ENCODE peak calls at places on chromosomes 1 and 21, in ten cellular contexts. F is cardiac fibroblast; E is H9; V is WTC11; P is CD4-positive, alpha-beta T cell; T is GM12865; J is kidney; L is uterus; I is Calu3; Z is colonic mucosa. Y is an unnamed sample.

GRCh38 chr1:200423235-200423634 is 13.4 kb upstream of the ZNF281 start:
- DNase-seq in F (no peak), E (no peak), V (no peak), P (no peak), T (no peak), J (no peak), L (no peak), I (no peak), Z (no peak), Y (no peak)

GRCh38 chr1:183912265-183912886 is 107.5 kb downstream of the RGL1 start:
- DNase-seq in F (no peak), E (no peak), V (no peak), P (no peak), T (peak; percentile 84), J (no peak), L (no peak), I (no peak), Z (no peak), Y (no peak)

GRCh38 chr1:111585461-111586100 is 34.0 kb upstream of the RAP1A start:
- DNase-seq in F (no peak), E (no peak), V (no peak), P (no peak), T (no peak), J (no peak), L (no peak), I (no peak), Z (no peak), Y (no peak)

GRCh38 chr1:92079441-92079840 is 704 bp upstream of the BTBD8 start:
- DNase-seq in F (no peak), E (no peak), V (no peak), P (no peak), T (no peak), J (no peak), L (no peak), I (no peak), Z (no peak), Y (no peak)

GRCh38 chr21:45963225-45963555 is 18.4 kb upstream of the COL6A1 start:
- DNase-seq in F (peak; percentile 37), E (no peak), V (no peak), P (no peak), T (no peak), J (no peak), L (peak; percentile 26), I (no peak), Z (no peak), Y (no peak)

GRCh38 chr21:42646076-42646825 is 7.2 kb upstream of the PDE9A start:
- DNase-seq in F (no peak), E (no peak), V (no peak), P (no peak), T (no peak), J (peak; percentile 61), L (no peak), I (no peak), Z (no peak), Y (peak; percentile 71)

GRCh38 chr1:110477041-110477440 is 26.1 kb downstream of the PROK1 start:
- DNase-seq in F (peak; percentile 61), E (no peak), V (no peak), P (no peak), T (no peak), J (peak; percentile 22), L (no peak), I (peak; percentile 8), Z (peak; percentile 25), Y (no peak)

GRCh38 chr1:66402194-66402593 is 131.8 kb upstream of the SGIP1 start:
- DNase-seq in F (peak; percentile 85), E (no peak), V (no peak), P (no peak), T (peak; percentile 94), J (peak; percentile 90), L (peak; percentile 80), I (no peak), Z (peak; percentile 40), Y (no peak)

GRCh38 chr1:53590581-53591515 is 131.6 kb downstream of the DMRTB1 start:
- DNase-seq in F (peak; percentile 40), E (no peak), V (no peak), P (no peak), T (no peak), J (no peak), L (peak; percentile 44), I (no peak), Z (no peak), Y (peak; percentile 59)

GRCh38 chr1:76607712-76608111 is 259.6 kb upstream of the ST6GALNAC5 start:
- DNase-seq in F (no peak), E (no peak), V (no peak), P (no peak), T (no peak), J (no peak), L (no peak), I (no peak), Z (peak; percentile 79), Y (no peak)

GRCh38 chr1:184555665-184556641 is 169.1 kb downstream of the C1orf21 start:
- DNase-seq in F (no peak), E (no peak), V (no peak), P (no peak), T (no peak), J (no peak), L (no peak), I (no peak), Z (no peak), Y (no peak)

GRCh38 chr21:41016472-41016871 is 151.5 kb upstream of the BACE2 start:
- DNase-seq in F (no peak), E (no peak), V (no peak), P (no peak), T (no peak), J (no peak), L (no peak), I (no peak), Z (no peak), Y (no peak)

GRCh38 chr1:145897969-145898368 is 11.9 kb downstream of the ITGA10 start:
- DNase-seq in F (no peak), E (no peak), V (no peak), P (no peak), T (no peak), J (no peak), L (no peak), I (no peak), Z (no peak), Y (no peak)

GRCh38 chr21:38267136-38267535 is 10.3 kb downstream of the KCNJ15 start:
- DNase-seq in F (peak; percentile 59), E (no peak), V (no peak), P (no peak), T (no peak), J (no peak), L (no peak), I (no peak), Z (no peak), Y (no peak)

GRCh38 chr1:145785481-145785880 is 38.4 kb downstream of the RNF115 start:
- DNase-seq in F (peak; percentile 15), E (no peak), V (no peak), P (no peak), T (peak; percentile 37), J (no peak), L (no peak), I (no peak), Z (no peak), Y (no peak)

GRCh38 chr1:33150522-33150921 is 31.3 kb downstream of the TRIM62 start:
- DNase-seq in F (no peak), E (no peak), V (no peak), P (no peak), T (no peak), J (no peak), L (no peak), I (no peak), Z (no peak), Y (no peak)

GRCh38 chr1:48200166-48200900 is 22.2 kb upstream of the SLC5A9 start:
- DNase-seq in F (peak; percentile 58), E (no peak), V (no peak), P (no peak), T (no peak), J (no peak), L (no peak), I (no peak), Z (no peak), Y (no peak)

GRCh38 chr1:85484264-85484663 is 19.3 kb upstream of the DDAH1 start:
- DNase-seq in F (peak; percentile 34), E (no peak), V (no peak), P (no peak), T (no peak), J (no peak), L (no peak), I (no peak), Z (no peak), Y (no peak)

GRCh38 chr1:84143796-84144565 is at the start of gene PRKACB:
- DNase-seq in F (peak; percentile 62), E (no peak), V (no peak), P (no peak), T (peak; percentile 53), J (no peak), L (no peak), I (no peak), Z (no peak), Y (no peak)

GRCh38 chr21:36859744-36860501 is 106.5 kb downstream of the HLCS start:
- DNase-seq in F (peak; percentile 76), E (peak; percentile 85), V (peak; percentile 82), P (no peak), T (peak; percentile 48), J (peak; percentile 94), L (peak; percentile 70), I (peak; percentile 84), Z (peak; percentile 91), Y (no peak)

GRCh38 chr21:29477941-29478340 is 179.2 kb downstream of the BACH1 start:
- DNase-seq in F (peak; percentile 58), E (no peak), V (no peak), P (no peak), T (no peak), J (no peak), L (no peak), I (no peak), Z (no peak), Y (no peak)

GRCh38 chr1:158793604-158794003 is 12.6 kb upstream of the OR6N2 start:
- DNase-seq in F (no peak), E (peak; percentile 61), V (peak; percentile 58), P (peak; percentile 9), T (peak; percentile 45), J (no peak), L (no peak), I (no peak), Z (no peak), Y (no peak)
- TF ChIP-seq CTCF in F (no peak), E (peak; percentile 79), V (peak; percentile 38), P (peak; percentile 25), T (peak; percentile 46), J (no peak), L (no peak), I (no peak), Z (no peak), Y (no peak)

GRCh38 chr1:209625205-209625549 is 27.0 kb downstream of the LAMB3 start:
- DNase-seq in F (no peak), E (no peak), V (no peak), P (no peak), T (no peak), J (no peak), L (no peak), I (no peak), Z (no peak), Y (no peak)
- TF ChIP-seq CTCF in F (no peak), E (no peak), V (no peak), P (no peak), T (no peak), J (no peak), L (no peak), I (no peak), Z (no peak), Y (no peak)

GRCh38 chr1:238399558-238399957 is 508.8 kb upstream of the ZP4 start:
- DNase-seq in F (no peak), E (no peak), V (peak; percentile 31), P (no peak), T (no peak), J (no peak), L (no peak), I (no peak), Z (no peak), Y (no peak)
- TF ChIP-seq CTCF in F (no peak), E (peak; percentile 64), V (peak; percentile 41), P (no peak), T (no peak), J (peak; percentile 19), L (no peak), I (no peak), Z (no peak), Y (peak; percentile 45)

GRCh38 chr1:203127672-203128611 is at the start of gene ADORA1:
- DNase-seq in F (peak; percentile 34), E (peak; percentile 80), V (peak; percentile 80), P (no peak), T (no peak), J (peak; percentile 88), L (peak; percentile 52), I (peak; percentile 66), Z (peak; percentile 65), Y (peak; percentile 79)
- TF ChIP-seq CTCF in F (no peak), E (peak; percentile 32), V (no peak), P (no peak), T (no peak), J (no peak), L (no peak), I (no peak), Z (no peak), Y (peak; percentile 59)